ENCODE peak calls at places on chromosomes 3 and 15, in six cellular contexts. One of them, this sample, is unnamed.

GRCh38 chr15:93046721-93047120 is 42.3 kb downstream of the RGMA start:
- DNase-seq in thoracic aorta: no peak
- DNase-seq in foreskin fibroblast: no peak
- DNase-seq in endodermal cell: no peak
- DNase-seq in dorsolateral prefrontal cortex: no peak
- DNase-seq in neural progenitor cell: no peak
- DNase-seq in this sample: no peak

GRCh38 chr15:85741662-85742061 is 53.1 kb downstream of the KLHL25 start:
- DNase-seq in thoracic aorta: no peak
- DNase-seq in foreskin fibroblast: no peak
- DNase-seq in endodermal cell: no peak
- DNase-seq in dorsolateral prefrontal cortex: no peak
- DNase-seq in neural progenitor cell: no peak
- DNase-seq in this sample: no peak

GRCh38 chr3:66179813-66180212 is 41.0 kb upstream of the SLC25A26 start:
- DNase-seq in thoracic aorta: no peak
- DNase-seq in foreskin fibroblast: peak; percentile 25
- DNase-seq in endodermal cell: no peak
- DNase-seq in dorsolateral prefrontal cortex: no peak
- DNase-seq in neural progenitor cell: no peak
- DNase-seq in this sample: no peak

GRCh38 chr3:133927543-133928066 is 31.9 kb upstream of the RAB6B start:
- DNase-seq in thoracic aorta: no peak
- DNase-seq in foreskin fibroblast: peak; percentile 72
- DNase-seq in endodermal cell: peak; percentile 85
- DNase-seq in dorsolateral prefrontal cortex: peak; percentile 39
- DNase-seq in neural progenitor cell: peak; percentile 82
- DNase-seq in this sample: peak; percentile 88

GRCh38 chr3:30081904-30082303 is 524.5 kb upstream of the TGFBR2 start:
- DNase-seq in thoracic aorta: no peak
- DNase-seq in foreskin fibroblast: no peak
- DNase-seq in endodermal cell: no peak
- DNase-seq in dorsolateral prefrontal cortex: no peak
- DNase-seq in neural progenitor cell: no peak
- DNase-seq in this sample: no peak

GRCh38 chr3:158991146-158991705 is 189.4 kb downstream of the MFSD1 start:
- DNase-seq in thoracic aorta: no peak
- DNase-seq in foreskin fibroblast: no peak
- DNase-seq in endodermal cell: peak; percentile 89
- DNase-seq in dorsolateral prefrontal cortex: no peak
- DNase-seq in neural progenitor cell: peak; percentile 25
- DNase-seq in this sample: no peak

GRCh38 chr3:173354124-173354523 is 43.4 kb upstream of the NLGN1 start:
- DNase-seq in thoracic aorta: no peak
- DNase-seq in foreskin fibroblast: no peak
- DNase-seq in endodermal cell: peak; percentile 82
- DNase-seq in dorsolateral prefrontal cortex: no peak
- DNase-seq in neural progenitor cell: no peak
- DNase-seq in this sample: no peak

GRCh38 chr3:37308247-37308646 is 133.9 kb upstream of the LRRFIP2 start:
- DNase-seq in thoracic aorta: no peak
- DNase-seq in foreskin fibroblast: peak; percentile 38
- DNase-seq in endodermal cell: no peak
- DNase-seq in dorsolateral prefrontal cortex: no peak
- DNase-seq in neural progenitor cell: peak; percentile 26
- DNase-seq in this sample: no peak

DNA sequence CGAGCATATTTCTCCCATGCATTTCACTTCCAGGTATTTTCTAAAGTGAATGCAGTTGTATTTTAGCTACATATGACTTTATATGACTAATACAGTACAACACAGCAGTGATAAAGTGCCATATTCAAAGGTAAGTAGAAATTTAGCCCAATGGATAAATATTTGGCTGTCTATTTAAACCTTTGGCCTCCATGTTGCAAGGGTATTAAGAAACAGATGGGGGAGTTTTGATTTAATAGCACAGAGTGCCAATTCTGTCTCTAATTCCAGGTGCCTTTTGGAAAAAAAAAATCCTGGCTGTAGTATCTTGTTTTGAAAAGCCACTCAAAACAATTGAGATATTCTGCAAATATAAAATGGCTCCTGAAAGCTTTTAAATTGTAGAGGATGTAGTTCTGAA is 44.9 kb upstream of the SGO1 start:
- DNase-seq in thoracic aorta: no peak
- DNase-seq in foreskin fibroblast: no peak
- DNase-seq in endodermal cell: no peak
- DNase-seq in dorsolateral prefrontal cortex: no peak
- DNase-seq in neural progenitor cell: no peak
- DNase-seq in this sample: no peak
- TF ChIP-seq CTCF in thoracic aorta: no peak
- TF ChIP-seq CTCF in foreskin fibroblast: no peak
- TF ChIP-seq CTCF in endodermal cell: no peak
- TF ChIP-seq CTCF in dorsolateral prefrontal cortex: no peak
- TF ChIP-seq CTCF in neural progenitor cell: no peak
- TF ChIP-seq CTCF in this sample: no peak

GRCh38 chr15:29117778-29118177 is 151.8 kb downstream of the NSMCE3 start:
- DNase-seq in thoracic aorta: no peak
- DNase-seq in foreskin fibroblast: no peak
- DNase-seq in endodermal cell: no peak
- DNase-seq in dorsolateral prefrontal cortex: no peak
- DNase-seq in neural progenitor cell: no peak
- DNase-seq in this sample: no peak

GRCh38 chr15:29116970-29117700 is 152.5 kb downstream of the NSMCE3 start:
- DNase-seq in thoracic aorta: no peak
- DNase-seq in foreskin fibroblast: no peak
- DNase-seq in endodermal cell: no peak
- DNase-seq in dorsolateral prefrontal cortex: no peak
- DNase-seq in neural progenitor cell: no peak
- DNase-seq in this sample: no peak

GRCh38 chr15:29113336-29114276 is 156.0 kb downstream of the NSMCE3 start:
- DNase-seq in thoracic aorta: no peak
- DNase-seq in foreskin fibroblast: no peak
- DNase-seq in endodermal cell: no peak
- DNase-seq in dorsolateral prefrontal cortex: no peak
- DNase-seq in neural progenitor cell: no peak
- DNase-seq in this sample: no peak

GRCh38 chr15:29114277-29115092 is 155.1 kb downstream of the NSMCE3 start:
- DNase-seq in thoracic aorta: no peak
- DNase-seq in foreskin fibroblast: no peak
- DNase-seq in endodermal cell: no peak
- DNase-seq in dorsolateral prefrontal cortex: no peak
- DNase-seq in neural progenitor cell: peak; percentile 33
- DNase-seq in this sample: no peak

DNA sequence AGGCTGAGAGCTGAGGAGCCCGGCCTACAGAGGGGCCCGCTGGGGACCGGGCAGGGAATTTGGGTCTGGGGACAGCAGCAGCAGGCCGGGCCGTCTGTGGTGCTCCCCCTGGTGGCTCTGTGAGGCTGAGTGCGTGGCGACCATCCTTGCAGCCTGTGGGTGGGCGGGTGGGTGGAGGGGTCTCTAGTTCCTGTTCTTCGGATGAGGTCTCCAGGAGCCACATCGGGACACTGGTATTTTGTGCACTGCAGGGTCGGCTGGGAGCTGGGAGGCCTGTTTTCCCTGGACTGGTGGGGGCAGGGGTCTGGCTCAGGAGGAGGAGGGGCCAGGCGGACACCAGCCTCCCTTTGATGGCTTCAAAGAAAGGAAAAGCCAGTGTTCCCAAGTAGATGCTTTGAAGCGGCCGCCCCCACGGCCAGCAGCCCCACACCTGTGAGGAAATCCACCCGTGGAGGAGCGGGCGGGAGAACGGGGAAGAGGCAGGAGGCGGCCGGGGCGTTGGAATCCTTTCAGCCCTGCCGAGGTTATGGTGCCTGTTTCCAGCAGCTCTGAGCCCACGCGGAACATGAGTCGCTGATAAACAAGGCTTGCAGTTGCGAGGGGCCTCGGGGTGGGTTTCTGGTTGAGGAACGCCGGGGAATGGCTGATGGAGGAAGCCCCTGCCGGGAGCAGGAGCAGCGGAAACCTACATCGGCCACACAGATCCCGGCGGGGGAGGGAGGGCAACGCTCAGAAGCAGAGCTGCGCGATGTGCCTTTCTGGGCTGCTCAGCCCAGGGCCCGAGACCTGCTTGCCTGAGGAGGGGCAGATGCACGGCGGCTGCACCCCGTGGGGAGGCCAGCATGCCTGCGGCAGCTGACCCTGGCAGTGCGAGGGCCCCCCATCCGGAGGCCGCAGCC is 154.3 kb downstream of the NSMCE3 start:
- DNase-seq in thoracic aorta: no peak
- DNase-seq in foreskin fibroblast: peak; percentile 55
- DNase-seq in endodermal cell: peak; percentile 88
- DNase-seq in dorsolateral prefrontal cortex: peak; percentile 68
- DNase-seq in neural progenitor cell: peak; percentile 76
- DNase-seq in this sample: no peak
- TF ChIP-seq CTCF in thoracic aorta: peak; percentile 18
- TF ChIP-seq CTCF in foreskin fibroblast: peak; percentile 16
- TF ChIP-seq CTCF in endodermal cell: peak; percentile 81
- TF ChIP-seq CTCF in dorsolateral prefrontal cortex: peak; percentile 40
- TF ChIP-seq CTCF in neural progenitor cell: peak; percentile 60
- TF ChIP-seq CTCF in this sample: peak; percentile 71

DNA sequence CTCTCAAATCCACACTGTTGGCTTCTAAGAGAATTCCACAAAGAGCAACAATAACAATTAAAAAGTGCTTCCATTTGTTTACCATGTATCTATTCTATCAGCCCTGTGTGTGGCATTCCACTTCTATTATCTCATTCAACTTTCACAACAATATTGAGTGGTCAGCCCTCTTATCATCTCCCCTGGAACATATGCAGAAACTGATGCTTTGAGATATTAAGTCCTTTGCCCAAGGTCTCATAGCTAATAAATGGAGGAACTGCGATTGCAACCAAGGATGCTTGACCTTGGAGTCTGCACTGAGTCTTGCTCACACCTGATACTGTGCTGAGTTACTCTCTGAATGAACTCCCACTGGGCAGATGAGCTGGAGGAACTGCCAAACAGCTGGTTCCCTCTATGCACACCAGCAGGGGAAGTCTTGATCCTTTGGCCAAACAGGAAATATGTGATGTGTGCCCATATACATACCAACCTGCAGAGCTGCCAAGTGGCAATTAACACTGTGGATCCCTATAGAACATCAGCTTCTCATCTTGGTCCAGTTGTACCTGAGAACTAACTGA is 144.7 kb upstream of the WNT5A start:
- DNase-seq in thoracic aorta: no peak
- DNase-seq in foreskin fibroblast: no peak
- DNase-seq in endodermal cell: peak; percentile 69
- DNase-seq in dorsolateral prefrontal cortex: no peak
- DNase-seq in neural progenitor cell: no peak
- DNase-seq in this sample: no peak
- TF ChIP-seq CTCF in thoracic aorta: no peak
- TF ChIP-seq CTCF in foreskin fibroblast: no peak
- TF ChIP-seq CTCF in endodermal cell: no peak
- TF ChIP-seq CTCF in dorsolateral prefrontal cortex: no peak
- TF ChIP-seq CTCF in neural progenitor cell: no peak
- TF ChIP-seq CTCF in this sample: no peak

DNA sequence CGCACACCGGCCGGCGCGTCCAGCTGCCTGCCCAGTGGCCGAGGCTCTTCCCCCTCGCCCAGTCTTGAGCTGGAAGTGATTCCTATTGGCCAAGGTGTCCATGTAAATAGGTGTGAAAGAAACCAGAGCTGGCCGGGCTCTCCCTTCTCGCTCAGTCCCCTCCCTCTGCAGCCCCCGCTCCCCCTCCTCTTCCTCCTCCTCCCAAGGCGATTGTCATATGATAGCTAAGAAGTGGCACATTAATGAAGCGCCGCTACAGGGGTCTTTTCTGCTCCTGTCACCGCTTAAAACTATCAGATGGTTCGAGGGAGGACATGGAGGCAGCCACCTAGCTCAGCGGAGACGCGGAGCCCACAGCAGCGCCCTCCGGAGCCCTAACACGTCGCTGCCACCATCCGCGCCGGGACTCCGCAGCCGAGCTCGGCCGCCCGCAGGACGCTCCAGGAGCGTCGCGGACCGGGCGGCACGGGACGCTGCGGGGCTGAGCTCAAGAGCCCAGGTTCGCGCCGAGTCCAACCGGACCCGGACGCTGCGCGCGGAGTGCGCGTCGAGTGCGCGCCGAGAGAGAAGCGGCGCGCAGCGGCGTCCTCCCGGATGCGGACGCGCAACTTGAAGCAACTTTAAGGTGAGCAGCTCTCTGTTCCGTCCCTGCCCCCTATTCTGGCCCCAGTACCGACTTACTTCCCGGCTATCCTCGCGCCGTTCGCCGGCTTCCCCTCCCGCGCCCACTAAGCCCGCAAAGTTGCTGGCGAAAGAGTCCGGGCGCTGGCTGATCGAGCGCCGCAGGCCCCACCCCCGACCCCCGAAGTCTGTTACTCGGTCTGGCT is at the start of gene FOXB1:
- DNase-seq in thoracic aorta: no peak
- DNase-seq in foreskin fibroblast: no peak
- DNase-seq in endodermal cell: peak; percentile 95
- DNase-seq in dorsolateral prefrontal cortex: no peak
- DNase-seq in neural progenitor cell: peak; percentile 95
- DNase-seq in this sample: no peak
- TF ChIP-seq CTCF in thoracic aorta: no peak
- TF ChIP-seq CTCF in foreskin fibroblast: no peak
- TF ChIP-seq CTCF in endodermal cell: peak; percentile 64
- TF ChIP-seq CTCF in dorsolateral prefrontal cortex: no peak
- TF ChIP-seq CTCF in neural progenitor cell: peak; percentile 50
- TF ChIP-seq CTCF in this sample: no peak